ENCODE peak calls at places on chromosomes 4 and X, in eight cellular contexts. One of them, this sample, is unnamed.

GRCh38 chr4:110704748-110705439 is 82.0 kb upstream of the PITX2 start:
- DNase-seq in stomach: no peak
- DNase-seq in T-helper 1 cell: no peak
- DNase-seq in substantia nigra: no peak
- DNase-seq in upper lobe of right lung: no peak
- DNase-seq in heart right ventricle: no peak
- DNase-seq in GM12864: no peak
- DNase-seq in colonic mucosa: no peak
- DNase-seq in this sample: no peak

GRCh38 chrX:37652589-37653271 is 32.9 kb upstream of the XK start:
- DNase-seq in GM12864: no peak
- DNase-seq in stomach: no peak
- DNase-seq in substantia nigra: no peak
- DNase-seq in T-helper 1 cell: no peak
- DNase-seq in upper lobe of right lung: no peak
- DNase-seq in colonic mucosa: no peak
- DNase-seq in heart right ventricle: no peak
- DNase-seq in this sample: no peak

GRCh38 chr4:11002961-11003360 is 318.4 kb upstream of the CLNK start:
- DNase-seq in heart right ventricle: no peak
- DNase-seq in GM12864: no peak
- DNase-seq in substantia nigra: no peak
- DNase-seq in stomach: no peak
- DNase-seq in upper lobe of right lung: no peak
- DNase-seq in colonic mucosa: no peak
- DNase-seq in T-helper 1 cell: no peak
- DNase-seq in this sample: no peak

GRCh38 chr4:5839751-5840674 is 52.9 kb downstream of the CRMP1 start:
- DNase-seq in heart right ventricle: peak; percentile 73
- DNase-seq in colonic mucosa: peak; percentile 26
- DNase-seq in T-helper 1 cell: no peak
- DNase-seq in GM12864: no peak
- DNase-seq in stomach: no peak
- DNase-seq in upper lobe of right lung: no peak
- DNase-seq in substantia nigra: no peak
- DNase-seq in this sample: no peak

GRCh38 chr4:53744446-53745160 is 153.3 kb upstream of the LNX1 start:
- DNase-seq in stomach: no peak
- DNase-seq in GM12864: no peak
- DNase-seq in T-helper 1 cell: no peak
- DNase-seq in colonic mucosa: no peak
- DNase-seq in upper lobe of right lung: no peak
- DNase-seq in substantia nigra: no peak
- DNase-seq in heart right ventricle: no peak
- DNase-seq in this sample: no peak

GRCh38 chr4:99507349-99507748 is 3.5 kb upstream of the C4orf17 start:
- DNase-seq in substantia nigra: no peak
- DNase-seq in colonic mucosa: no peak
- DNase-seq in GM12864: no peak
- DNase-seq in stomach: no peak
- DNase-seq in T-helper 1 cell: no peak
- DNase-seq in heart right ventricle: no peak
- DNase-seq in upper lobe of right lung: no peak
- DNase-seq in this sample: no peak

GRCh38 chr4:47804598-47804997 is 33.3 kb downstream of the CORIN start:
- DNase-seq in GM12864: no peak
- DNase-seq in heart right ventricle: no peak
- DNase-seq in upper lobe of right lung: no peak
- DNase-seq in stomach: no peak
- DNase-seq in T-helper 1 cell: no peak
- DNase-seq in colonic mucosa: no peak
- DNase-seq in substantia nigra: no peak
- DNase-seq in this sample: no peak

GRCh38 chrX:104659037-104659744 is 93.2 kb downstream of the IL1RAPL2 start:
- DNase-seq in colonic mucosa: no peak
- DNase-seq in upper lobe of right lung: no peak
- DNase-seq in stomach: peak; percentile 75
- DNase-seq in T-helper 1 cell: no peak
- DNase-seq in GM12864: no peak
- DNase-seq in substantia nigra: no peak
- DNase-seq in heart right ventricle: peak; percentile 8
- DNase-seq in this sample: no peak

GRCh38 chr4:158481811-158482210 is 39.9 kb upstream of the RXFP1 start:
- DNase-seq in colonic mucosa: no peak
- DNase-seq in upper lobe of right lung: no peak
- DNase-seq in heart right ventricle: no peak
- DNase-seq in T-helper 1 cell: no peak
- DNase-seq in GM12864: no peak
- DNase-seq in stomach: no peak
- DNase-seq in substantia nigra: no peak
- DNase-seq in this sample: no peak

GRCh38 chr4:101969965-101970364 is 179.4 kb downstream of the BANK1 start:
- DNase-seq in upper lobe of right lung: no peak
- DNase-seq in colonic mucosa: no peak
- DNase-seq in stomach: no peak
- DNase-seq in substantia nigra: no peak
- DNase-seq in GM12864: no peak
- DNase-seq in T-helper 1 cell: no peak
- DNase-seq in heart right ventricle: no peak
- DNase-seq in this sample: no peak

GRCh38 chrX:11509786-11510185 is 155.9 kb downstream of the ARHGAP6 start:
- DNase-seq in substantia nigra: no peak
- DNase-seq in GM12864: no peak
- DNase-seq in upper lobe of right lung: no peak
- DNase-seq in stomach: no peak
- DNase-seq in T-helper 1 cell: no peak
- DNase-seq in colonic mucosa: no peak
- DNase-seq in heart right ventricle: no peak
- DNase-seq in this sample: peak; percentile 29

GRCh38 chr4:710116-710515 is 4.5 kb downstream of the PCGF3 start:
- DNase-seq in stomach: no peak
- DNase-seq in substantia nigra: no peak
- DNase-seq in heart right ventricle: no peak
- DNase-seq in T-helper 1 cell: no peak
- DNase-seq in upper lobe of right lung: no peak
- DNase-seq in GM12864: no peak
- DNase-seq in colonic mucosa: no peak
- DNase-seq in this sample: no peak

GRCh38 chrX:65668362-65669310 is 1.2 kb downstream of the MSN start:
- DNase-seq in heart right ventricle: peak; percentile 84
- DNase-seq in substantia nigra: no peak
- DNase-seq in T-helper 1 cell: peak; percentile 30
- DNase-seq in GM12864: no peak
- DNase-seq in upper lobe of right lung: peak; percentile 76
- DNase-seq in colonic mucosa: peak; percentile 55
- DNase-seq in stomach: peak; percentile 30
- DNase-seq in this sample: peak; percentile 38

GRCh38 chr4:106304632-106305031 is 11.4 kb downstream of the TBCK start:
- DNase-seq in colonic mucosa: no peak
- DNase-seq in T-helper 1 cell: no peak
- DNase-seq in heart right ventricle: no peak
- DNase-seq in GM12864: no peak
- DNase-seq in substantia nigra: no peak
- DNase-seq in stomach: no peak
- DNase-seq in upper lobe of right lung: no peak
- DNase-seq in this sample: no peak